ENCODE peak calls at places on chromosomes 4 and X, in eight cellular contexts. G is fibroblast of the aortic adventitia, B is bronchial epithelial cell, Q is colonic mucosa, D is AG10803, X is AG09319, F is testis, Z is WERI-Rb-1. L is an unnamed sample.

GRCh38 chr4:153535735-153536494 is 69.8 kb downstream of the TMEM131L start:
- DNase-seq in G (no peak), B (no peak), Q (no peak), D (peak), X (no peak), F (no peak), Z (no peak), L (no peak)

GRCh38 chr4:26083987-26084386 is 170.0 kb downstream of the SMIM20 start:
- DNase-seq in G (peak), B (peak), Q (no peak), D (peak), X (peak), F (no peak), Z (peak), L (peak)

GRCh38 chrX:101415180-101416130 is 7.4 kb downstream of the HNRNPH2 start:
- DNase-seq in G (peak), B (peak), Q (peak), D (peak), X (peak), F (peak), Z (peak), L (peak)

GRCh38 chr4:169351860-169352259 is 81.1 kb upstream of the SH3RF1 start:
- DNase-seq in G (peak), B (no peak), Q (no peak), D (no peak), X (no peak), F (peak), Z (no peak), L (no peak)

GRCh38 chrX:17187301-17187836 is 187.6 kb upstream of the NHS start:
- DNase-seq in G (no peak), B (no peak), Q (no peak), D (no peak), X (no peak), F (no peak), Z (no peak), L (no peak)

GRCh38 chr4:54607067-54607466 is 50.7 kb upstream of the KIT start:
- DNase-seq in G (no peak), B (no peak), Q (no peak), D (no peak), X (no peak), F (no peak), Z (no peak), L (no peak)

GRCh38 chrX:127243654-127244053 is 424.1 kb downstream of the PRR32 start:
- DNase-seq in G (no peak), B (no peak), Q (no peak), D (no peak), X (no peak), F (no peak), Z (no peak), L (no peak)

GRCh38 chr4:168408620-168409019 is 71.7 kb downstream of the DDX60L start:
- DNase-seq in G (peak), B (peak), Q (peak), D (peak), X (peak), F (peak), Z (no peak), L (peak)

GRCh38 chrX:77937291-77937690 is 26.8 kb downstream of the ATP7A start:
- DNase-seq in G (peak), B (peak), Q (no peak), D (no peak), X (peak), F (no peak), Z (no peak), L (peak)

GRCh38 chrX:134377537-134377936 is 82.4 kb upstream of the HPRT1 start:
- DNase-seq in G (peak), B (peak), Q (no peak), D (peak), X (peak), F (peak), Z (peak), L (peak)

GRCh38 chr4:151169223-151169622 is 69.8 kb downstream of the RPS3A start:
- DNase-seq in G (peak), B (no peak), Q (peak), D (peak), X (peak), F (peak), Z (peak), L (no peak)

GRCh38 chr4:121861427-121861826 is 8.8 kb downstream of the BBS7 start:
- DNase-seq in G (no peak), B (no peak), Q (no peak), D (no peak), X (no peak), F (no peak), Z (no peak), L (no peak)

GRCh38 chr4:25943312-25943711 is 29.3 kb downstream of the SMIM20 start:
- DNase-seq in G (peak), B (no peak), Q (no peak), D (peak), X (no peak), F (no peak), Z (no peak), L (no peak)

GRCh38 chr4:104451573-104451972 is 43.1 kb downstream of the CXXC4 start:
- DNase-seq in G (no peak), B (peak), Q (no peak), D (no peak), X (no peak), F (peak), Z (peak), L (peak)

GRCh38 chr4:52550186-52550585 is 108.9 kb downstream of the USP46 start:
- DNase-seq in G (no peak), B (peak), Q (no peak), D (no peak), X (no peak), F (no peak), Z (no peak), L (no peak)

GRCh38 chr4:13207224-13207623 is 276.9 kb downstream of the RAB28 start:
- DNase-seq in G (peak), B (no peak), Q (no peak), D (no peak), X (no peak), F (no peak), Z (no peak), L (no peak)

GRCh38 chrX:154487518-154488290 is 1.3 kb upstream of the UBL4A start:
- DNase-seq in G (no peak), B (no peak), Q (peak), D (no peak), X (no peak), F (no peak), Z (no peak), L (no peak)

GRCh38 chrX:154489182-154489581 is 1.2 kb downstream of the SLC10A3 start:
- DNase-seq in G (no peak), B (no peak), Q (no peak), D (no peak), X (no peak), F (no peak), Z (no peak), L (no peak)

GRCh38 chrX:154490021-154490413 is 412 bp downstream of the SLC10A3 start:
- DNase-seq in G (peak), B (peak), Q (peak), D (peak), X (no peak), F (peak), Z (no peak), L (peak)

GRCh38 chrX:154488336-154489075 is 1.9 kb downstream of the SLC10A3 start:
- DNase-seq in G (no peak), B (no peak), Q (peak), D (no peak), X (no peak), F (no peak), Z (no peak), L (no peak)

DNA sequence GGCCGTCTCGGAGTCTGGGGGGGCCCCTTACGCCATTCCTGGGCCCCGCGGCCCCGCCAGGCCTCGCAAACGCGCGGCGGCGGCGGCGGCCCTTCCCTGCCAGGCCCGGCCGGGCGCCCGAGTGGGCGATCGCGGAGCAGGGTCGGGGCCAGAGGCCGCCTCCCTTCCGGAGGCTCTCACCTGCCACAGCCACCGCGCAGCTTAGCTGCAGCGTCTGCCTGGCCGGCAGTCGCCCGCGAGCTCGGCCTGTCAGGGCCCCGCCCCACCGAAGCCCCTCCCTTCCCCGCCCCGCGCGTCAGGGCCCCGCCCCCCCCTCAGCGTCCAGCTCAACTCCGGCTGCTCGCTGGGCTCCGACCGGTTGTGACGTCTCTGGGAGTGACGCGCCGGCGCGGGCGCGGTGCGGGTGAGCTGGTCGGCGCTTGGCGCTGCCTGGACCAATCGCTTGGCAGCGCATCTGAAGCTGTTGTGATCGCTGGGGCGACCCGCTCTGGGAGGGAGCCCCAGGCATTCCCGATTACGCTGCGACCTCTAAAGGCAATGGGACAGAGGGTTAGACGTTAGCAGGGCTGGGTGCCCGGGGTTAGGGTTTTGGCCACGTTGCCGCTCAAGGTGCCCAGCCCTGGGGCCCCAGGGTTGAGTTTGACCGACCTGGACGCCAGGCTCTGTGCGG is at the start of gene SLC10A3:
- DNase-seq in G (peak), B (peak), Q (peak), D (peak), X (peak), F (peak), Z (peak), L (peak)
- TF ChIP-seq CTCF in G (no peak), B (no peak), Q (no peak), D (no peak), X (peak), F (no peak), Z (peak), L (no peak)

DNA sequence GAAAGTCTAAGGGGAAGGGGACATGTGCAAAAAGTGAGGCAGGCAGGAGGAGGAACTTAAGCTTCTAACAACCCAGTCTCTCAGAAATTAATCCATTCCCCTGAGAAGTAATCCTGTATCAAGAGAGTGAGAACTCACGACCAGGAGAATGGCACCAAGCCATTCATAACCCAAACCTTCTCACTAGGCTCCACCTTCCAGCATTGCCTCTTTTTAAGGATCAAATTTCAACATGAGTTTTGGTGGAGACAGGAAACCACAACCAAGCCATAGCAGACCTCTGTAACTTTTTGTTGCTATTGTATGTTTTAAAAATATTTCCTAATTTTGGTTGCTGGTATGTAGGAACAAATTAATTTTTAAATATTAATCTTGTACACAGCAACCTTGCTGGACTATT is 32.8 kb downstream of the PASD1 start:
- DNase-seq in G (no peak), B (no peak), Q (no peak), D (no peak), X (no peak), F (no peak), Z (no peak), L (peak)
- TF ChIP-seq CTCF in G (no peak), B (no peak), Q (no peak), D (no peak), X (no peak), F (no peak), Z (no peak), L (no peak)

GRCh38 chr4:145732895-145733880 is 53.2 kb downstream of the C4orf51 start:
- DNase-seq in G (peak), B (peak), Q (peak), D (peak), X (peak), F (peak), Z (peak), L (peak)
- TF ChIP-seq CTCF in G (peak), B (no peak), Q (no peak), D (no peak), X (no peak), F (no peak), Z (no peak), L (no peak)

GRCh38 chr4:70902577-70903281 is 560 bp downstream of the MOB1B start:
- DNase-seq in G (peak), B (peak), Q (peak), D (peak), X (no peak), F (no peak), Z (no peak), L (peak)

GRCh38 chr4:70903282-70903603 is 1.1 kb downstream of the MOB1B start:
- DNase-seq in G (peak), B (peak), Q (peak), D (peak), X (no peak), F (peak), Z (no peak), L (no peak)

GRCh38 chr4:70901607-70901983 is 574 bp upstream of the MOB1B start:
- DNase-seq in G (no peak), B (peak), Q (no peak), D (no peak), X (no peak), F (no peak), Z (no peak), L (peak)

GRCh38 chr4:70901984-70902576 is at the start of gene MOB1B:
- DNase-seq in G (peak), B (peak), Q (peak), D (peak), X (peak), F (peak), Z (peak), L (peak)
- TF ChIP-seq CTCF in G (peak), B (peak), Q (peak), D (peak), X (peak), F (no peak), Z (peak), L (peak)

DNA sequence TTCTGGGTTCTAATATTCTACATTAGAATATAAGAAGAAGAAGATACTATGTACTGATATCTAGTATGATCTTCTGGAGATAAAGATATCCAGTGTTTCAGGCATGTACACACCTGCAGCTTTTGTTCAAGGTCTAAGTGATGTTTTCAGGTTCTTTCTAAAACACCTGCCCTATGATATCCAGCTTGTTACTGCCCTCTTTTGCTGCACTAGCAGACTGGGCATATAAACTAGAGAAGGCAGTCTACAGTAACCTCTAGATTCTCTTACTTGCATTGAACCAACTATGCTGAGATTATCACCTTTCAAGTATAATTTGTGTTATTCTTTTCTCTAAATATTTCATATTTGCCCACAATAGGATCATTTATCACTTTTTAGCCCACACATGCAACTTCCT is 1.9 kb upstream of the FRYL start:
- DNase-seq in G (no peak), B (no peak), Q (no peak), D (no peak), X (no peak), F (no peak), Z (no peak), L (no peak)
- TF ChIP-seq CTCF in G (no peak), B (no peak), Q (no peak), D (no peak), X (no peak), F (no peak), Z (no peak), L (no peak)

DNA sequence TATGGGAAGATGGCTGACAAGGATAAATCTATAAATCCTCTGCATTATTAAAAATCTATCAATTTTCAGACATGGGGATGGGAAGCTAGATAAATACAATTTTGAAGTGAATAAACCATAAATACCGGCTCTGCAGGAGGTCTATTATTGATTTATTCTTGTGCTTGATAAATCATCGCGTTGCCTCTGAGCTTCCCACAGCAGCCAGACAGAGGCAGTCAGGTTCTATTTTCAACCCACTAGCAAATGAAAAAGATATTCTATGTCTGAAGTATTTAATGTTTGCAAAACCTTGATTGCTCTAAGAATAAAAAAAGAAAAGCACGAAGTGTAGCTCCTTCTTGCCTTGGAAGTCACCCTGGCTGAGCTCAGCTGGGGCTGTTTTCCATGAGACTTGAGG is 216.2 kb downstream of the DHRSX start:
- DNase-seq in G (no peak), B (no peak), Q (no peak), D (no peak), X (no peak), F (no peak), Z (no peak), L (no peak)
- TF ChIP-seq CTCF in G (no peak), B (no peak), Q (no peak), D (no peak), X (no peak), F (no peak), Z (no peak), L (no peak)

L was measured in MCF 10A.